ENCODE peak calls at places on chromosomes 2 and 18, in six cellular contexts. C, S, Z, T, X and J are unnamed samples.
A peak's percentile ranks its signal among the peaks of the same experiment; 100 is the strongest.

GRCh38 chr18:61703508-61703907 is 189.3 kb downstream of the RNF152 start:
- DNase-seq in C (no peak), S (no peak), Z (peak; percentile 97), T (peak; percentile 29), X (no peak), J (no peak)

GRCh38 chr2:4518596-4518995 is 815.2 kb downstream of the DCDC2C start:
- DNase-seq in C (no peak), S (no peak), Z (no peak), T (no peak), X (no peak), J (no peak)

GRCh38 chr2:223494987-223495386 is 107.2 kb downstream of the SCG2 start:
- DNase-seq in C (no peak), S (no peak), Z (peak; percentile 15), T (no peak), X (no peak), J (no peak)

GRCh38 chr18:80176334-80177080 is 67.4 kb downstream of the ADNP2 start:
- DNase-seq in C (no peak), S (no peak), Z (peak; percentile 54), T (peak; percentile 47), X (no peak), J (no peak)

GRCh38 chr2:201622306-201622705 is 21.0 kb downstream of the TMEM237 start:
- DNase-seq in C (no peak), S (no peak), Z (peak; percentile 8), T (no peak), X (no peak), J (no peak)

GRCh38 chr2:133218204-133218603 is 350.1 kb downstream of the NCKAP5 start:
- DNase-seq in C (no peak), S (no peak), Z (no peak), T (no peak), X (no peak), J (no peak)

GRCh38 chr2:99576775-99577174 is 87.0 kb upstream of the REV1 start:
- DNase-seq in C (no peak), S (no peak), Z (no peak), T (no peak), X (no peak), J (no peak)

GRCh38 chr2:164560181-164560792 is 61.0 kb downstream of the GRB14 start:
- DNase-seq in C (no peak), S (peak; percentile 18), Z (peak; percentile 16), T (peak; percentile 35), X (no peak), J (no peak)

GRCh38 chr2:157931542-157931941 is 55.4 kb upstream of the ACVR1 start:
- DNase-seq in C (no peak), S (no peak), Z (no peak), T (no peak), X (no peak), J (no peak)

GRCh38 chr2:109030870-109031480 is 42.0 kb upstream of the EDAR start:
- DNase-seq in C (no peak), S (no peak), Z (no peak), T (no peak), X (no peak), J (no peak)

GRCh38 chr2:99395589-99396130 is 58.5 kb downstream of the EIF5B start:
- DNase-seq in C (no peak), S (no peak), Z (peak; percentile 37), T (no peak), X (no peak), J (no peak)

GRCh38 chr2:108560241-108560811 is 26.1 kb downstream of the LIMS1 start:
- DNase-seq in C (no peak), S (no peak), Z (no peak), T (no peak), X (no peak), J (no peak)

GRCh38 chr18:75226301-75226955 is 15.8 kb downstream of the TSHZ1 start:
- DNase-seq in C (no peak), S (peak; percentile 5), Z (peak; percentile 18), T (no peak), X (no peak), J (no peak)
- H3K18ac ChIP-seq in C (no peak overlapping the region), S (no peak overlapping the region), Z (no peak overlapping the region), T (no peak overlapping the region), X (no peak overlapping the region), J (no peak overlapping the region)

GRCh38 chr2:145724499-145724898 is 1204.6 kb upstream of the ZEB2 start:
- DNase-seq in C (no peak), S (no peak), Z (no peak), T (peak; percentile 7), X (no peak), J (no peak)

GRCh38 chr2:145721681-145722080 is 1201.8 kb upstream of the ZEB2 start:
- DNase-seq in C (no peak), S (no peak), Z (no peak), T (no peak), X (no peak), J (no peak)

GRCh38 chr2:145725876-145726275 is 1206.0 kb upstream of the ZEB2 start:
- DNase-seq in C (no peak), S (no peak), Z (no peak), T (no peak), X (no peak), J (no peak)

GRCh38 chr2:145729481-145729880 is 1209.6 kb upstream of the ZEB2 start:
- DNase-seq in C (no peak), S (no peak), Z (no peak), T (no peak), X (no peak), J (no peak)

DNA sequence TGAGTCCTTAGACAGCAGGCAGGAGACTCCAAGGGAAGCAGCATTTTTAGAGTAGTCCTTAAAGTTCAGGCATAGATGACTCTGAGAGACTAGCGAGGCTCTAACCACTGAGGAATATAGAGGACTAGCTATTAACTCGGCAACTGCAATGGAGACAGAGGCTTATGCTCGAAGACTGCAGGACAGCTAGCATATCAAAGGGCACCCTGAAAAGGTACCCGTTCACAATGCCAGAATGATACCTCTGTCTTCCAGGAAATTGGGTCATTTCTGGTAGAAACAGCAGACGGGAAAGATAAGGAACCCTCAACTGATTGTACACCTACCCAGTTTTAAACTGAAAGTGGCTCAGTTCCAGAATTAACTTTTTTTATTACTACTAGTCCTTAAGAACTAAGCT is 1204.0 kb upstream of the ZEB2 start:
- DNase-seq in C (no peak), S (no peak), Z (no peak), T (no peak), X (no peak), J (no peak)
- H2AFZ ChIP-seq in C (no peak overlapping the region), S (peak overlapping the region; percentile 6), Z (no peak overlapping the region), T (no peak overlapping the region), X (no peak overlapping the region), J (no peak overlapping the region)

GRCh38 chr18:69865656-69866241 is 81.9 kb downstream of the CD226 start:
- DNase-seq in C (no peak), S (no peak), Z (no peak), T (no peak), X (no peak), J (no peak)
- H3K14ac ChIP-seq in C (no peak overlapping the region), S (no peak overlapping the region), Z (no peak overlapping the region), T (no peak overlapping the region), X (no peak overlapping the region), J (no peak overlapping the region)

GRCh38 chr2:173075056-173075780 is 428 bp upstream of the MAP3K20 start:
- DNase-seq in C (peak; percentile 35), S (no peak), Z (no peak), T (peak; percentile 18), X (no peak), J (no peak)
- H3K18ac ChIP-seq in C (no peak overlapping the region), S (peak overlapping the region; percentile 98), Z (peak overlapping the region; percentile 46), T (peak overlapping the region; percentile 99), X (peak overlapping the region; percentile 49), J (peak overlapping the region; percentile 76)

DNA sequence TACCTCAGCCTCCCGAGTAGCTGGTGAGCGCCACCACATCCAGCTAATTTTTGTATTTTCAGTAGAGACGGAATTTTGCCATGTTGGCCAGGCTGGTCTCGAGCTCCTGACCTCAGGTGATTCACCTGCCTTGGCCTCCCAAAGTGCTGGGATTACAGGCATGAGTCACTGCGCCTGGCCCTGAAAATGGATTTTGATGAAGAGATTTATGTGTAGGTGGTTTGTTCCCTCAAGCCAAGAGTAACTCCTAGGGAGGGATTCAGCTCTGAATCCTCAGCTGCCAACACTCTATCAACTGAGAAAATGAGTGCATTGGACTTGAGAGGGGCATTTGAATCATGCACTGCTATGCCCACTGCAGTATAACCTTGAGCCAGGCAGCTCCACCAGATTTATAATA is 17.5 kb upstream of the LIPG start:
- DNase-seq in C (no peak), S (no peak), Z (no peak), T (no peak), X (no peak), J (no peak)
- H2AFZ ChIP-seq in C (no peak overlapping the region), S (no peak overlapping the region), Z (no peak overlapping the region), T (no peak overlapping the region), X (no peak overlapping the region), J (no peak overlapping the region)

GRCh38 chr2:16032282-16033031 is 92.1 kb downstream of the MYCN start:
- DNase-seq in C (no peak), S (no peak), Z (no peak), T (no peak), X (no peak), J (no peak)
- H3K14ac ChIP-seq in C (no peak overlapping the region), S (no peak overlapping the region), Z (no peak overlapping the region), T (no peak overlapping the region), X (no peak overlapping the region), J (no peak overlapping the region)

GRCh38 chr2:181054256-181054655 is 73.9 kb downstream of the UBE2E3 start:
- DNase-seq in C (no peak), S (no peak), Z (no peak), T (no peak), X (no peak), J (no peak)
- H3K18ac ChIP-seq in C (no peak overlapping the region), S (no peak overlapping the region), Z (no peak overlapping the region), T (no peak overlapping the region), X (no peak overlapping the region), J (no peak overlapping the region)